ENCODE peak calls at places on chromosomes 7 and 10, in nine cellular contexts. E is activated T-cell treated with anti-CD3 and anti-CD28 coated beads, Interleukin-2, amount 50 U/mL, for 72 hours; V is AG09309; U is type B pancreatic cell; L is GM13976; B is GM10248; K is stimulated activated CD8-positive, alpha-beta memory T cell treated with anti-CD3 and anti-CD28 coated beads, Interleukin-4, amount 100 ng/mL, for 4 hours; T is dorsolateral prefrontal cortex; N is T follicular helper cell. Q is an unnamed sample.

GRCh38 chr7:65749039-65749438 is 123.8 kb upstream of the VKORC1L1 start:
- DNase-seq in E (no peak), V (no peak), T (no peak), U (no peak), B (no peak), K (no peak), N (no peak), L (no peak), Q (no peak)

GRCh38 chr7:44163591-44163990 is 22.5 kb upstream of the MYL7 start:
- DNase-seq in V (peak), T (no peak), B (no peak), U (no peak), N (no peak), K (no peak), E (no peak), L (no peak), Q (no peak)

GRCh38 chr10:70164179-70164578 is 6.1 kb downstream of the SAR1A start:
- DNase-seq in B (no peak), N (no peak), L (peak), U (no peak), V (no peak), T (no peak), K (no peak), E (no peak), Q (no peak)

GRCh38 chr7:19178595-19178994 is 33.4 kb upstream of the FERD3L start:
- DNase-seq in B (no peak), V (no peak), K (no peak), L (no peak), N (no peak), E (no peak), U (no peak), T (no peak), Q (no peak)

GRCh38 chr10:77392851-77393250 is 244.8 kb downstream of the KCNMA1 start:
- DNase-seq in L (no peak), B (no peak), E (no peak), V (peak), N (no peak), U (no peak), K (no peak), T (peak), Q (no peak)

GRCh38 chr10:45811075-45811474 is 36.2 kb downstream of the AGAP4 start:
- DNase-seq in L (no peak), U (no peak), N (no peak), K (no peak), V (no peak), E (no peak), B (no peak), T (no peak), Q (no peak)

GRCh38 chr10:117946525-117947070 is 100.1 kb downstream of the RAB11FIP2 start:
- DNase-seq in U (no peak), L (no peak), E (no peak), T (no peak), K (no peak), V (no peak), B (no peak), N (no peak), Q (no peak)

GRCh38 chr10:32981760-32982159 is 23.7 kb upstream of the ITGB1 start:
- DNase-seq in K (no peak), V (no peak), N (no peak), B (no peak), L (no peak), U (no peak), T (no peak), E (no peak), Q (no peak)

GRCh38 chr7:151014950-151015349 is 9.3 kb downstream of the ATG9B start:
- DNase-seq in N (peak), V (no peak), L (no peak), E (peak), T (no peak), K (no peak), B (no peak), U (no peak), Q (no peak)

GRCh38 chr10:58335306-58336005 is 650 bp downstream of the UBE2D1 start:
- DNase-seq in U (no peak), V (no peak), B (peak), K (no peak), T (peak), L (no peak), E (peak), N (no peak), Q (no peak)

GRCh38 chr7:87111877-87112276 is 40.4 kb upstream of the DMTF1 start:
- DNase-seq in E (no peak), K (no peak), V (no peak), N (no peak), T (no peak), U (no peak), L (no peak), B (no peak), Q (no peak)

GRCh38 chr10:28559661-28560060 is 26.7 kb downstream of the WAC start:
- DNase-seq in V (no peak), N (no peak), U (no peak), E (no peak), K (no peak), B (no peak), L (no peak), T (no peak), Q (no peak)

GRCh38 chr7:19830604-19831003 is 57.2 kb upstream of the TMEM196 start:
- DNase-seq in V (no peak), T (no peak), N (no peak), E (no peak), L (no peak), K (no peak), U (no peak), B (no peak), Q (no peak)

GRCh38 chr10:103917326-103918052 is 495 bp downstream of the STN1 start:
- DNase-seq in K (no peak), B (peak), L (no peak), U (no peak), N (no peak), V (no peak), T (peak), E (peak), Q (no peak)

GRCh38 chr10:75165684-75166622 is 44.6 kb upstream of the VDAC2 start:
- DNase-seq in V (no peak), K (no peak), B (peak), L (peak), N (no peak), T (no peak), E (peak), U (no peak), Q (no peak)

Q was measured in stimulated activated CD4-positive, alpha-beta T cell treated with anti-CD3 and anti-CD28 coated beads, Interleukin-15, amount 100 ng/mL, for 1 hour.